ENCODE peak calls at places on chromosomes 3 and 15, in eight cellular contexts. S is transverse colon, V is K562, P is GM23248, N is tibial nerve, W is BE2C, M is AG09309, L is cardiac muscle cell. I is an unnamed sample.

GRCh38 chr3:104018541-104018940 is 1348.2 kb upstream of the ALCAM start:
- DNase-seq in S (no peak), V (no peak), P (no peak), N (no peak), W (no peak), M (no peak), L (no peak), I (no peak)

GRCh38 chr15:41546846-41547786 is 3.1 kb upstream of the RPAP1 start:
- DNase-seq in S (no peak), V (peak), P (peak), N (no peak), W (no peak), M (no peak), L (peak), I (no peak)

GRCh38 chr3:117398166-117398954 is 688.8 kb downstream of the TUSC7 start:
- DNase-seq in S (no peak), V (no peak), P (no peak), N (no peak), W (no peak), M (no peak), L (no peak), I (no peak)

GRCh38 chr15:69976366-69976994 is 121.2 kb downstream of the TLE3 start:
- DNase-seq in S (peak), V (peak), P (peak), N (peak), W (no peak), M (no peak), L (peak), I (peak)

GRCh38 chr3:142279965-142280590 is 54.7 kb upstream of the GK5 start:
- DNase-seq in S (peak), V (peak), P (peak), N (peak), W (peak), M (peak), L (peak), I (peak)

GRCh38 chr15:69593981-69594966 is 141.7 kb downstream of the RPLP1 start:
- DNase-seq in S (peak), V (no peak), P (peak), N (peak), W (no peak), M (no peak), L (peak), I (no peak)

GRCh38 chr15:32685576-32685975 is 32.2 kb upstream of the GREM1 start:
- DNase-seq in S (no peak), V (no peak), P (peak), N (no peak), W (no peak), M (no peak), L (peak), I (no peak)

GRCh38 chr15:77942611-77943211 is 134.8 kb downstream of the TBC1D2B start:
- DNase-seq in S (no peak), V (no peak), P (no peak), N (no peak), W (no peak), M (no peak), L (no peak), I (no peak)

GRCh38 chr15:29935296-29936020 is 113.2 kb upstream of the TJP1 start:
- DNase-seq in S (peak), V (no peak), P (peak), N (no peak), W (no peak), M (no peak), L (no peak), I (no peak)

GRCh38 chr3:39110041-39110639 is 2.7 kb downstream of the TTC21A start:
- DNase-seq in S (no peak), V (no peak), P (peak), N (no peak), W (no peak), M (no peak), L (no peak), I (no peak)

GRCh38 chr3:168860028-168860427 is 764.3 kb upstream of the GOLIM4 start:
- DNase-seq in S (no peak), V (no peak), P (no peak), N (no peak), W (no peak), M (no peak), L (no peak), I (no peak)

GRCh38 chr3:11600501-11601282 is 43.0 kb downstream of the VGLL4 start:
- DNase-seq in S (peak), V (no peak), P (peak), N (no peak), W (no peak), M (peak), L (peak), I (no peak)

GRCh38 chr15:78061963-78062427 is 15.5 kb downstream of the TBC1D2B start:
- DNase-seq in S (no peak), V (peak), P (peak), N (no peak), W (no peak), M (no peak), L (peak), I (no peak)

GRCh38 chr15:60973637-60974415 is 255.3 kb downstream of the RORA start:
- DNase-seq in S (no peak), V (no peak), P (peak), N (no peak), W (no peak), M (no peak), L (peak), I (no peak)

GRCh38 chr15:43912991-43913927 is 86.5 kb downstream of the WDR76 start:
- DNase-seq in S (no peak), V (no peak), P (peak), N (peak), W (peak), M (peak), L (peak), I (no peak)

GRCh38 chr3:80190051-80190450 is 422.3 kb upstream of the ROBO1 start:
- DNase-seq in S (no peak), V (no peak), P (peak), N (no peak), W (no peak), M (peak), L (peak), I (no peak)

GRCh38 chr15:49530106-49530505 is 90.5 kb downstream of the FAM227B start:
- DNase-seq in S (no peak), V (no peak), P (peak), N (no peak), W (no peak), M (peak), L (peak), I (no peak)

GRCh38 chr3:46368569-46368968 is 2.2 kb upstream of the CCR5 start:
- DNase-seq in S (peak), V (no peak), P (no peak), N (peak), W (no peak), M (no peak), L (peak), I (peak)

GRCh38 chr3:31172336-31172735 is 277.9 kb upstream of the GADL1 start:
- DNase-seq in S (no peak), V (no peak), P (no peak), N (no peak), W (no peak), M (no peak), L (no peak), I (no peak)

GRCh38 chr15:42593143-42593542 is 17.7 kb downstream of the STARD9 start:
- DNase-seq in S (peak), V (no peak), P (peak), N (peak), W (no peak), M (no peak), L (no peak), I (no peak)

GRCh38 chr3:120766576-120766975 is 24.0 kb downstream of the GTF2E1 start:
- DNase-seq in S (no peak), V (no peak), P (no peak), N (no peak), W (no peak), M (no peak), L (no peak), I (no peak)

GRCh38 chr3:177460100-177460499 is 262.8 kb upstream of the TBL1XR1 start:
- DNase-seq in S (no peak), V (no peak), P (no peak), N (no peak), W (no peak), M (no peak), L (peak), I (no peak)

GRCh38 chr15:72358532-72359180 is 17.2 kb downstream of the HEXA start:
- DNase-seq in S (peak), V (peak), P (peak), N (peak), W (peak), M (peak), L (peak), I (no peak)

GRCh38 chr3:16484216-16484615 is 29.3 kb downstream of the RFTN1 start:
- DNase-seq in S (peak), V (no peak), P (peak), N (peak), W (no peak), M (peak), L (peak), I (no peak)

GRCh38 chr15:51869074-51869425 is 39.6 kb downstream of the TMOD3 start:
- DNase-seq in S (peak), V (no peak), P (peak), N (no peak), W (peak), M (peak), L (peak), I (no peak)

GRCh38 chr3:117399311-117400068 is 689.9 kb downstream of the TUSC7 start:
- DNase-seq in S (no peak), V (no peak), P (peak), N (no peak), W (no peak), M (no peak), L (peak), I (no peak)

GRCh38 chr15:54374184-54374947 is 396.1 kb downstream of the UNC13C start:
- DNase-seq in S (no peak), V (no peak), P (no peak), N (no peak), W (no peak), M (no peak), L (no peak), I (no peak)

GRCh38 chr3:46025139-46025538 is 2.1 kb downstream of the XCR1 start:
- DNase-seq in S (no peak), V (no peak), P (no peak), N (no peak), W (no peak), M (no peak), L (no peak), I (no peak)

DNA sequence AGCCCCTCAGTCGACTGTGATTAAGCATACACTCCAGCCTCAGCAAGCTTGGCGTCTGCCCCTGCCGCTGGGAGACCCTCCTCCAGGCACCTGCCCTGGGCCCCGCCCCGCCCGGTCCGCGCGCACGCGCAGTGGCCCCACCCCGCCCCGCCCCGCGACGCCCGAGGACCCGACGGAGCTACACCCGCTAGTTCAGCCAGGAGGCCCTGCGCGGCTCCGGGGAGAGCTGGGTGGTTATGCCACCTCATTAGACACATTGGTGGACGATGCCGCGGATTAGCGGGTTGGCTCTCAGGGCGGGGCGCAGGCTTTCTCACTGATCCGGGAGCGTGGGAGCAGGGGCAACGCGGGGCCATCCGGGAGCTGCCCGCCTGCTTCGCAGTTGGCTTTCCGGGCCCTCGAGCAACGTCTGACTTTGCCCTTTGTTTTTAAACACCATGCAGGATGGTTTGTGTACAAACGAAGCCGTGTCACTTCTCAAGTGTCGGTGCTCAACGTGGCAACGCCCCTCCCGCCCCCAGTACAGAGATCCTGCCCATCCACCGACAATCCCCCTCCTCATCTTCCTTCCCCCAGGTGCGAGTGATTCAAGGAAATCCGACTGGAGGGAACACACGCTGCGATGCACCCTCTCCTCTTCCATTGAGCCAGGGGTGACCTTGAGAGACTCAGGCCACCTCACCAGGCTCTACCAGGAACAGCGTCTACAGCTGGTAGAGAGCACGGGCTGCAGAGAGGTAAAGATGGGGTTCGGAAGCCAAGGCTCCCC is 109.3 kb downstream of the SHQ1 start:
- DNase-seq in S (peak), V (peak), P (peak), N (no peak), W (peak), M (no peak), L (peak), I (no peak)
- H3K4me3 ChIP-seq in S (peak), V (no peak), P (no peak), N (peak), W (peak), M (peak), L (peak), I (no peak)

GRCh38 chr3:157201648-157202278 is 41.8 kb upstream of the CCNL1 start:
- DNase-seq in S (no peak), V (peak), P (peak), N (no peak), W (no peak), M (peak), L (peak), I (peak)
- H3K4me3 ChIP-seq in S (no peak), V (no peak), P (peak), N (no peak), W (no peak), M (no peak), L (no peak), I (no peak)

GRCh38 chr3:50243552-50243895 is 7.5 kb downstream of the GNAI2 start:
- DNase-seq in S (no peak), V (no peak), P (no peak), N (no peak), W (no peak), M (no peak), L (no peak), I (no peak)

GRCh38 chr3:50241163-50241562 is 5.2 kb downstream of the GNAI2 start:
- DNase-seq in S (no peak), V (no peak), P (peak), N (no peak), W (no peak), M (no peak), L (no peak), I (no peak)

GRCh38 chr3:50242371-50242770 is 6.4 kb downstream of the GNAI2 start:
- DNase-seq in S (no peak), V (no peak), P (no peak), N (peak), W (no peak), M (no peak), L (no peak), I (no peak)

GRCh38 chr3:50245251-50245745 is 9.3 kb downstream of the GNAI2 start:
- DNase-seq in S (no peak), V (no peak), P (no peak), N (no peak), W (no peak), M (no peak), L (no peak), I (no peak)

DNA sequence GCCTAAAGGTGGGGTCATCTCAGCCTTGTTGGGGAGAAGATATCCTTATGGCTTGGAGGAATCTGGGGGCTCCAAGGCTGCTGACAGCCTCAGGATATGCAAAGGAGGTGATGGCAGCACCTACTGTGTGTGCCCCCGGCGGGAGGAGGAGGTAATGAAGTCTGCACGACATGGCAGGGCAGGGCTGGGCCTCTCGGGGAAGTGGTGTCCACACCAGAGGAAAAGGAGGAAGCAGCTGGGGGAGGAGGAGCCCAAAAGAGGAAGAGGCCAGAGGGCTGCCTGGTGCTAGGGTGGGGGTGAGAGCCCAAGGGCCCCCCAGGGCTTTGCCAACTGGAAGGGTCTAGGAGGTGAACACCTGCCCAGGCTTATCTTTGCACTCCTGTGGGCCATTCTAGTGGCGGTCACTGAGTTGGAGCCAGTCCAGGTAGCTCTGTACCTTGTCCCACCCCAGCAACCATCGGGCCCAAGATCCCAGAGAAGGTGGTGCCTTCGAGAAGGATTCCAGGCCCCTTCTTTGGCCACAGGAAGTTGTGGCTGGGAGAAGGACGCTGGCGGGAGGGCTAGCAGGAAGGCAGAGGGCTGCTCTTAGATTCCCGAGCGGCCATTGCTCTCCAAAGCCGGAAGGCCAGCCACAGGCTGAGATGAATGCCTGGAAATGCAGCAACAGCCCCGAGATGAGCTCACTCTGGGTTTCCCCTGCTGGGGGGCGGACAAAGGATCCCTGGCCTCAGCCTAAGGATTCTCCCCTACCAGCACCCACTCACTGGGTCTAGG is 7.0 kb downstream of the GNAI2 start:
- DNase-seq in S (peak), V (no peak), P (peak), N (peak), W (no peak), M (no peak), L (peak), I (no peak)
- H3K4me3 ChIP-seq in S (no peak), V (no peak), P (no peak), N (peak), W (no peak), M (no peak), L (no peak), I (no peak)

GRCh38 chr3:188220988-188221818 is 67.2 kb downstream of the LPP start:
- DNase-seq in S (peak), V (no peak), P (peak), N (peak), W (no peak), M (no peak), L (no peak), I (no peak)
- H3K4me3 ChIP-seq in S (no peak), V (no peak), P (no peak), N (no peak), W (no peak), M (no peak), L (no peak), I (no peak)

GRCh38 chr3:134761213-134761612 is 33.8 kb upstream of the EPHB1 start:
- DNase-seq in S (no peak), V (no peak), P (no peak), N (no peak), W (no peak), M (no peak), L (no peak), I (no peak)
- H3K4me3 ChIP-seq in S (no peak), V (no peak), P (no peak), N (no peak), W (no peak), M (no peak), L (no peak), I (no peak)

GRCh38 chr3:17945799-17946381 is 203.5 kb upstream of the TBC1D5 start:
- DNase-seq in S (no peak), V (no peak), P (no peak), N (no peak), W (no peak), M (no peak), L (no peak), I (no peak)
- H3K4me3 ChIP-seq in S (no peak), V (no peak), P (no peak), N (no peak), W (no peak), M (no peak), L (no peak), I (peak)

DNA sequence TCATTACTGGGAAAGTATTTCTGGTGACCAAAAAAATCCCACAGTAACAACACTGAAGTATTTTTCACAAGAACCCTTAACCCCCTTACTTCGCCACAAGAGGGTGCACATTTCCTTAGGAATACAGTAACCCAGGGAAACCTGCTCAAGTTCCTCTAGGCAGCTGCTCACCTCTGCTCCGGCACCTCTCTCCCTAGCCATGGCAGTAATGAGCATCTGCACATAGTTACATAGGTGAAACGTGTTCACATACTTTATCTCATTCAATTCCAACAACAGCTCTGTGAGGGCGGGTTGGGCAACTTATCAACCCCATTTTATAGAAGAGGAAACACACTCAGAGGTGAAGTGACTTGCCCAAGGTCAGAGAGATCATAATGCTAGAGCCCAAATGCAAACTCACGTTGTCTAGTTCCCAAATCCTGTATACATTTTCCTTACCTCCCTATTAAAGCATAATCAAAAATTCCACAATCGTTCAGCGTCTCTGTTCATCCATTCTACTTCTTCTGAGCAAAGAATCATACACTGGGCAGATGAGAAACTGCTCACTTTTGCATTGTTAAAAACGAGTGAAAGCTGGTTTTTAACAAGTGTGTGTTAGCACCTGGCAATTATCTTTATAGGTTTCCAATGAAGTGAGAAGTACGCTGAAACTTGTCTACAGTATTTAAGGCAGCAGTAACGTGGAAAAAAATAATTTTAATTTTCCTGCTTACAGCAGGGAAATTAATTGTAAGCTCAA is 90.7 kb downstream of the IGF2BP2 start:
- DNase-seq in S (peak), V (peak), P (peak), N (peak), W (peak), M (peak), L (peak), I (peak)
- H3K4me3 ChIP-seq in S (no peak), V (no peak), P (no peak), N (no peak), W (no peak), M (no peak), L (no peak), I (no peak)

GRCh38 chr3:71067977-71068376 is 515.6 kb downstream of the FOXP1 start:
- DNase-seq in S (no peak), V (no peak), P (no peak), N (no peak), W (no peak), M (no peak), L (no peak), I (peak)

GRCh38 chr3:71064976-71065763 is 518.4 kb downstream of the FOXP1 start:
- DNase-seq in S (peak), V (peak), P (peak), N (peak), W (peak), M (no peak), L (peak), I (no peak)

GRCh38 chr3:71065764-71066013 is 517.8 kb downstream of the FOXP1 start:
- DNase-seq in S (no peak), V (no peak), P (no peak), N (no peak), W (no peak), M (no peak), L (no peak), I (no peak)

GRCh38 chr3:71066849-71067261 is 516.7 kb downstream of the FOXP1 start:
- DNase-seq in S (no peak), V (no peak), P (peak), N (no peak), W (no peak), M (no peak), L (peak), I (peak)

GRCh38 chr3:71066356-71066755 is 517.2 kb downstream of the FOXP1 start:
- DNase-seq in S (peak), V (no peak), P (no peak), N (no peak), W (no peak), M (no peak), L (no peak), I (peak)
- H3K4me3 ChIP-seq in S (no peak), V (no peak), P (no peak), N (no peak), W (no peak), M (no peak), L (peak), I (peak)

GRCh38 chr15:23566070-23567050 is 886 bp downstream of the MKRN3 start:
- DNase-seq in S (no peak), V (peak), P (no peak), N (no peak), W (no peak), M (no peak), L (no peak), I (peak)

GRCh38 chr15:23564798-23565394 is 578 bp upstream of the MKRN3 start:
- DNase-seq in S (no peak), V (peak), P (no peak), N (no peak), W (no peak), M (no peak), L (no peak), I (peak)

GRCh38 chr15:23561914-23562313 is 3.6 kb upstream of the MKRN3 start:
- DNase-seq in S (no peak), V (no peak), P (no peak), N (no peak), W (no peak), M (no peak), L (no peak), I (no peak)

GRCh38 chr15:23567921-23568320 is 2.4 kb downstream of the MKRN3 start:
- DNase-seq in S (no peak), V (no peak), P (no peak), N (no peak), W (no peak), M (no peak), L (no peak), I (no peak)

GRCh38 chr15:23565395-23566069 is at the start of gene MKRN3:
- DNase-seq in S (peak), V (peak), P (peak), N (no peak), W (no peak), M (peak), L (peak), I (peak)
- H3K4me3 ChIP-seq in S (peak), V (peak), P (peak), N (peak), W (no peak), M (peak), L (no peak), I (peak)

I was measured in Jurkat, Clone E6-1.